ENCODE peak calls at places on chromosomes 12 and 14, in five cellular contexts. One of them, this sample, is unnamed.

GRCh38 chr14:35985504-35986218 is 159.5 kb downstream of the BRMS1L start:
- DNase-seq in NCI-H2227 treated with DMSO at 0.1 percent for 48 hours: no peak
- DNase-seq in stimulated activated CD4-positive, alpha-beta T cell treated with anti-CD3 and anti-CD28 coated beads, TNF-alpha, amount 100 ng/mL, for 4 hours: no peak
- DNase-seq in brain microvascular endothelial cell: no peak
- DNase-seq in central memory CD4-positive, alpha-beta T cell: no peak
- DNase-seq in this sample: no peak

GRCh38 chr12:58794859-58795258 is 125.4 kb downstream of the LRIG3 start:
- DNase-seq in brain microvascular endothelial cell: no peak
- DNase-seq in central memory CD4-positive, alpha-beta T cell: no peak
- DNase-seq in NCI-H2227 treated with DMSO at 0.1 percent for 48 hours: no peak
- DNase-seq in stimulated activated CD4-positive, alpha-beta T cell treated with anti-CD3 and anti-CD28 coated beads, TNF-alpha, amount 100 ng/mL, for 4 hours: no peak
- DNase-seq in this sample: no peak

GRCh38 chr14:33291529-33292104 is 352.9 kb downstream of the NPAS3 start:
- DNase-seq in stimulated activated CD4-positive, alpha-beta T cell treated with anti-CD3 and anti-CD28 coated beads, TNF-alpha, amount 100 ng/mL, for 4 hours: no peak
- DNase-seq in NCI-H2227 treated with DMSO at 0.1 percent for 48 hours: no peak
- DNase-seq in brain microvascular endothelial cell: no peak
- DNase-seq in central memory CD4-positive, alpha-beta T cell: no peak
- DNase-seq in this sample: no peak

GRCh38 chr12:100554608-100555077 is 18.8 kb upstream of the GAS2L3 start:
- DNase-seq in stimulated activated CD4-positive, alpha-beta T cell treated with anti-CD3 and anti-CD28 coated beads, TNF-alpha, amount 100 ng/mL, for 4 hours: no peak
- DNase-seq in brain microvascular endothelial cell: peak; percentile 90
- DNase-seq in central memory CD4-positive, alpha-beta T cell: no peak
- DNase-seq in NCI-H2227 treated with DMSO at 0.1 percent for 48 hours: peak; percentile 84
- DNase-seq in this sample: peak; percentile 72

GRCh38 chr12:54286042-54286931 is 5.8 kb downstream of the HNRNPA1 start:
- DNase-seq in central memory CD4-positive, alpha-beta T cell: no peak
- DNase-seq in stimulated activated CD4-positive, alpha-beta T cell treated with anti-CD3 and anti-CD28 coated beads, TNF-alpha, amount 100 ng/mL, for 4 hours: no peak
- DNase-seq in brain microvascular endothelial cell: no peak
- DNase-seq in NCI-H2227 treated with DMSO at 0.1 percent for 48 hours: no peak
- DNase-seq in this sample: no peak

GRCh38 chr12:113056631-113057488 is at the start of gene DTX1:
- DNase-seq in NCI-H2227 treated with DMSO at 0.1 percent for 48 hours: no peak
- DNase-seq in brain microvascular endothelial cell: no peak
- DNase-seq in stimulated activated CD4-positive, alpha-beta T cell treated with anti-CD3 and anti-CD28 coated beads, TNF-alpha, amount 100 ng/mL, for 4 hours: peak; percentile 26
- DNase-seq in central memory CD4-positive, alpha-beta T cell: peak; percentile 19
- DNase-seq in this sample: no peak

GRCh38 chr14:27372771-27373170 is 774.9 kb upstream of the NOVA1 start:
- DNase-seq in NCI-H2227 treated with DMSO at 0.1 percent for 48 hours: no peak
- DNase-seq in central memory CD4-positive, alpha-beta T cell: no peak
- DNase-seq in brain microvascular endothelial cell: no peak
- DNase-seq in stimulated activated CD4-positive, alpha-beta T cell treated with anti-CD3 and anti-CD28 coated beads, TNF-alpha, amount 100 ng/mL, for 4 hours: no peak
- DNase-seq in this sample: no peak

GRCh38 chr12:77224346-77224745 is 159.0 kb upstream of the E2F7 start:
- DNase-seq in stimulated activated CD4-positive, alpha-beta T cell treated with anti-CD3 and anti-CD28 coated beads, TNF-alpha, amount 100 ng/mL, for 4 hours: no peak
- DNase-seq in central memory CD4-positive, alpha-beta T cell: no peak
- DNase-seq in brain microvascular endothelial cell: no peak
- DNase-seq in NCI-H2227 treated with DMSO at 0.1 percent for 48 hours: no peak
- DNase-seq in this sample: no peak

GRCh38 chr14:35229495-35230089 is 62.6 kb upstream of the PSMA6 start:
- DNase-seq in stimulated activated CD4-positive, alpha-beta T cell treated with anti-CD3 and anti-CD28 coated beads, TNF-alpha, amount 100 ng/mL, for 4 hours: no peak
- DNase-seq in central memory CD4-positive, alpha-beta T cell: peak; percentile 22
- DNase-seq in brain microvascular endothelial cell: no peak
- DNase-seq in NCI-H2227 treated with DMSO at 0.1 percent for 48 hours: no peak
- DNase-seq in this sample: peak; percentile 8

GRCh38 chr14:36600431-36600830 is 18.0 kb upstream of the NKX2-8 start:
- DNase-seq in NCI-H2227 treated with DMSO at 0.1 percent for 48 hours: no peak
- DNase-seq in stimulated activated CD4-positive, alpha-beta T cell treated with anti-CD3 and anti-CD28 coated beads, TNF-alpha, amount 100 ng/mL, for 4 hours: no peak
- DNase-seq in central memory CD4-positive, alpha-beta T cell: no peak
- DNase-seq in brain microvascular endothelial cell: no peak
- DNase-seq in this sample: no peak

GRCh38 chr14:61109288-61109687 is 128.2 kb downstream of the SLC38A6 start:
- DNase-seq in stimulated activated CD4-positive, alpha-beta T cell treated with anti-CD3 and anti-CD28 coated beads, TNF-alpha, amount 100 ng/mL, for 4 hours: no peak
- DNase-seq in central memory CD4-positive, alpha-beta T cell: no peak
- DNase-seq in brain microvascular endothelial cell: no peak
- DNase-seq in NCI-H2227 treated with DMSO at 0.1 percent for 48 hours: no peak
- DNase-seq in this sample: no peak

GRCh38 chr14:65080954-65081747 is 21.2 kb downstream of the MAX start:
- DNase-seq in central memory CD4-positive, alpha-beta T cell: no peak
- DNase-seq in brain microvascular endothelial cell: peak; percentile 19
- DNase-seq in stimulated activated CD4-positive, alpha-beta T cell treated with anti-CD3 and anti-CD28 coated beads, TNF-alpha, amount 100 ng/mL, for 4 hours: no peak
- DNase-seq in NCI-H2227 treated with DMSO at 0.1 percent for 48 hours: no peak
- DNase-seq in this sample: no peak

GRCh38 chr12:79674629-79675028 is 16.1 kb downstream of the PAWR start:
- DNase-seq in NCI-H2227 treated with DMSO at 0.1 percent for 48 hours: no peak
- DNase-seq in central memory CD4-positive, alpha-beta T cell: no peak
- DNase-seq in brain microvascular endothelial cell: peak; percentile 9
- DNase-seq in stimulated activated CD4-positive, alpha-beta T cell treated with anti-CD3 and anti-CD28 coated beads, TNF-alpha, amount 100 ng/mL, for 4 hours: no peak
- DNase-seq in this sample: no peak

This sample was measured in RCC 7860.